ENCODE peak calls at places on chromosome 9, in eight cellular contexts. One of them, this sample, is unnamed.
A peak's percentile ranks its signal among the peaks of the same experiment; 100 is the strongest.

GRCh38 chr9:100324594-100325200 is 28.0 kb downstream of the TEX10 start:
- DNase-seq in body of pancreas: no peak
- DNase-seq in adrenal gland: no peak
- DNase-seq in gastrocnemius medialis: no peak
- DNase-seq in H54: no peak
- DNase-seq in IMR-90: peak; percentile 74
- DNase-seq in A549: peak; percentile 12
- DNase-seq in heart left ventricle: no peak
- DNase-seq in this sample: no peak

GRCh38 chr9:125436613-125437443 is 175.2 kb downstream of the GAPVD1 start:
- DNase-seq in adrenal gland: peak; percentile 20
- DNase-seq in IMR-90: no peak
- DNase-seq in body of pancreas: no peak
- DNase-seq in heart left ventricle: no peak
- DNase-seq in H54: no peak
- DNase-seq in A549: no peak
- DNase-seq in gastrocnemius medialis: no peak
- DNase-seq in this sample: no peak

GRCh38 chr9:9557804-9558334 is 1054.9 kb downstream of the PTPRD start:
- DNase-seq in A549: no peak
- DNase-seq in heart left ventricle: no peak
- DNase-seq in IMR-90: no peak
- DNase-seq in H54: no peak
- DNase-seq in adrenal gland: no peak
- DNase-seq in gastrocnemius medialis: no peak
- DNase-seq in body of pancreas: no peak
- DNase-seq in this sample: no peak

GRCh38 chr9:21919377-21920362 is 74.5 kb downstream of the CDKN2A start:
- DNase-seq in gastrocnemius medialis: no peak
- DNase-seq in adrenal gland: no peak
- DNase-seq in A549: no peak
- DNase-seq in heart left ventricle: no peak
- DNase-seq in H54: no peak
- DNase-seq in body of pancreas: no peak
- DNase-seq in IMR-90: peak; percentile 88
- DNase-seq in this sample: no peak

GRCh38 chr9:98455256-98455956 is 200.0 kb upstream of the TBC1D2 start:
- DNase-seq in gastrocnemius medialis: no peak
- DNase-seq in adrenal gland: no peak
- DNase-seq in A549: no peak
- DNase-seq in IMR-90: no peak
- DNase-seq in body of pancreas: no peak
- DNase-seq in heart left ventricle: no peak
- DNase-seq in H54: no peak
- DNase-seq in this sample: no peak

GRCh38 chr9:94269264-94269663 is 10.2 kb downstream of the ZNF169 start:
- DNase-seq in heart left ventricle: peak; percentile 12
- DNase-seq in IMR-90: no peak
- DNase-seq in adrenal gland: no peak
- DNase-seq in gastrocnemius medialis: no peak
- DNase-seq in A549: no peak
- DNase-seq in body of pancreas: no peak
- DNase-seq in H54: no peak
- DNase-seq in this sample: no peak

GRCh38 chr9:15144567-15145174 is 162.3 kb downstream of the TTC39B start:
- DNase-seq in H54: no peak
- DNase-seq in gastrocnemius medialis: peak; percentile 21
- DNase-seq in adrenal gland: no peak
- DNase-seq in A549: no peak
- DNase-seq in IMR-90: no peak
- DNase-seq in body of pancreas: no peak
- DNase-seq in heart left ventricle: no peak
- DNase-seq in this sample: no peak

GRCh38 chr9:91781116-91781515 is 168.9 kb downstream of the ROR2 start:
- DNase-seq in IMR-90: no peak
- DNase-seq in gastrocnemius medialis: no peak
- DNase-seq in body of pancreas: no peak
- DNase-seq in adrenal gland: no peak
- DNase-seq in heart left ventricle: no peak
- DNase-seq in A549: no peak
- DNase-seq in H54: no peak
- DNase-seq in this sample: no peak

GRCh38 chr9:98037362-98037761 is 19.2 kb upstream of the NANS start:
- DNase-seq in heart left ventricle: peak; percentile 47
- DNase-seq in IMR-90: peak; percentile 35
- DNase-seq in H54: no peak
- DNase-seq in gastrocnemius medialis: peak; percentile 84
- DNase-seq in adrenal gland: no peak
- DNase-seq in body of pancreas: no peak
- DNase-seq in A549: no peak
- DNase-seq in this sample: peak; percentile 46

GRCh38 chr9:111038336-111039202 is at the start of gene LPAR1:
- DNase-seq in IMR-90: peak; percentile 78
- DNase-seq in adrenal gland: peak; percentile 37
- DNase-seq in body of pancreas: peak; percentile 46
- DNase-seq in A549: no peak
- DNase-seq in gastrocnemius medialis: peak; percentile 44
- DNase-seq in H54: peak; percentile 28
- DNase-seq in heart left ventricle: peak; percentile 41
- DNase-seq in this sample: peak; percentile 73

GRCh38 chr9:101030022-101030391 is 1.5 kb downstream of the PLPPR1 start:
- DNase-seq in heart left ventricle: no peak
- DNase-seq in body of pancreas: no peak
- DNase-seq in IMR-90: no peak
- DNase-seq in A549: no peak
- DNase-seq in gastrocnemius medialis: no peak
- DNase-seq in H54: no peak
- DNase-seq in adrenal gland: no peak
- DNase-seq in this sample: no peak

GRCh38 chr9:72476617-72477375 is 44.6 kb upstream of the TMC1 start:
- DNase-seq in H54: peak; percentile 79
- DNase-seq in heart left ventricle: no peak
- DNase-seq in adrenal gland: no peak
- DNase-seq in gastrocnemius medialis: no peak
- DNase-seq in A549: peak; percentile 64
- DNase-seq in body of pancreas: peak; percentile 79
- DNase-seq in IMR-90: peak; percentile 84
- DNase-seq in this sample: peak; percentile 17

GRCh38 chr9:94610181-94610591 is 16.6 kb upstream of the FBP2 start:
- DNase-seq in A549: no peak
- DNase-seq in H54: no peak
- DNase-seq in body of pancreas: no peak
- DNase-seq in heart left ventricle: no peak
- DNase-seq in adrenal gland: no peak
- DNase-seq in gastrocnemius medialis: no peak
- DNase-seq in IMR-90: no peak
- DNase-seq in this sample: no peak

GRCh38 chr9:138010274-138010800 is 132.8 kb downstream of the CACNA1B start:
- DNase-seq in adrenal gland: peak; percentile 9
- DNase-seq in body of pancreas: no peak
- DNase-seq in IMR-90: no peak
- DNase-seq in H54: no peak
- DNase-seq in A549: no peak
- DNase-seq in heart left ventricle: no peak
- DNase-seq in gastrocnemius medialis: no peak
- DNase-seq in this sample: no peak

GRCh38 chr9:130555968-130556367 is 23.4 kb upstream of the FUBP3 start:
- DNase-seq in adrenal gland: no peak
- DNase-seq in body of pancreas: no peak
- DNase-seq in H54: no peak
- DNase-seq in gastrocnemius medialis: no peak
- DNase-seq in A549: no peak
- DNase-seq in IMR-90: no peak
- DNase-seq in heart left ventricle: no peak
- DNase-seq in this sample: no peak

DNA sequence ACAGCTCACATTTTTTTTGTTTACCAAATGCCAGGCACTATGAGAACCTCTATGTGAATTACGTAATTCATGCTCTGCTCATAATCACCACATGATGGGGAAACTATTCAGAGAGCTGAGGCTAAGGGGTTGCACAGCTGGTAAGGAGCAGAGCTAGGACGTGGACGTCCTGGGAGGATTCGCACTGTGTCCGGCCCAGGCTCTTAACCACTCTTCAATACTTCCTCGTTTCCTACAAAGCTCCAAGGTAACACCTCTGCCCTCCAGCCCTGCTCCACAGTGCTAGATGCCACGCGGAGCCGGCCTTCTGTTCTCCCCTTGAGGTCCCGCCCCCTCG is 8.7 kb downstream of the PHF19 start:
- DNase-seq in IMR-90: peak; percentile 59
- DNase-seq in H54: no peak
- DNase-seq in A549: no peak
- DNase-seq in body of pancreas: no peak
- DNase-seq in gastrocnemius medialis: no peak
- DNase-seq in heart left ventricle: no peak
- DNase-seq in adrenal gland: no peak
- DNase-seq in this sample: no peak
- TF ChIP-seq POLR2A in IMR-90: peak; percentile 9
- TF ChIP-seq POLR2A in H54: no peak
- TF ChIP-seq POLR2A in A549: peak; percentile 46
- TF ChIP-seq POLR2A in body of pancreas: peak; percentile 22
- TF ChIP-seq POLR2A in gastrocnemius medialis: peak; percentile 31
- TF ChIP-seq POLR2A in heart left ventricle: no peak
- TF ChIP-seq POLR2A in adrenal gland: peak; percentile 21
- TF ChIP-seq POLR2A in this sample: no peak

DNA sequence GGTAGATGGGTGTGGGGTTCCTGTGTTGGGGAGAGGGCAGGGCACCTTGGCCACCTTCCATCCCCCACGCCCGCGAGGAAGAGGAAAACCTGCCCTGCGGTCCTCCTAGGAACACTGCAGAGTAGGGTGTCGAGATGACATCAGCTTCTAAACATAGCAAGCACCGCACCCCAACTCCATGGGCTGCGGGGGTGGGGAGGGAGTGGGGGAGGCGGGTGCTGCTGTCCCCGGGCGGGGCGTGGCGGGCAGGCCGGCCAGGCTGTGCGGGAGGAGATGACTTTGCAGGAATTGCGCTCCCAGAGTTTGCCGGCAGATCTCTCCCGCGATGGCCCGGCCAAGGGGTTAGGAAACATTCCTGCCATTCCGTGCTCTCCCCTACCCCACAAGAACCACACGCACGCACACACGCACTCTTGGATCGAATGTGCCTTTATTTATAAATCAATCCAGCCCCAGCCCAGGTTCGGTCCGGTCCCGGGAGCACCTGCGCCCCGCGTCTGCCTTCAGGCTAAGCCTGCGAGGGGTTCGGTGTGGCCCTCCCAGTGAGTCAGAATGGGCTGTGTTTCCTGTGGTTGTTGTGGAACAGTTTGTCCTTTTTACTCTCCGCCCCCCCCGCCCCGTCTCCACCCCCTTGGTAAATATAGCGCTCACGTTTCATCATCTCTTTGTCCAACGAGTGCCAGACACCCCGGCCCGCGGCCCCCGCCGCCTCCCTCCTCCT is 5.2 kb upstream of the KLF9 start:
- DNase-seq in H54: peak; percentile 92
- DNase-seq in IMR-90: peak; percentile 96
- DNase-seq in A549: peak; percentile 90
- DNase-seq in gastrocnemius medialis: peak; percentile 98
- DNase-seq in adrenal gland: peak; percentile 98
- DNase-seq in body of pancreas: peak; percentile 97
- DNase-seq in heart left ventricle: peak; percentile 96
- DNase-seq in this sample: peak; percentile 98
- TF ChIP-seq POLR2A in H54: peak; percentile 28
- TF ChIP-seq POLR2A in IMR-90: peak; percentile 95
- TF ChIP-seq POLR2A in A549: peak; percentile 30
- TF ChIP-seq POLR2A in gastrocnemius medialis: no peak
- TF ChIP-seq POLR2A in adrenal gland: peak; percentile 98
- TF ChIP-seq POLR2A in body of pancreas: no peak
- TF ChIP-seq POLR2A in heart left ventricle: peak; percentile 77
- TF ChIP-seq POLR2A in this sample: peak; percentile 89

DNA sequence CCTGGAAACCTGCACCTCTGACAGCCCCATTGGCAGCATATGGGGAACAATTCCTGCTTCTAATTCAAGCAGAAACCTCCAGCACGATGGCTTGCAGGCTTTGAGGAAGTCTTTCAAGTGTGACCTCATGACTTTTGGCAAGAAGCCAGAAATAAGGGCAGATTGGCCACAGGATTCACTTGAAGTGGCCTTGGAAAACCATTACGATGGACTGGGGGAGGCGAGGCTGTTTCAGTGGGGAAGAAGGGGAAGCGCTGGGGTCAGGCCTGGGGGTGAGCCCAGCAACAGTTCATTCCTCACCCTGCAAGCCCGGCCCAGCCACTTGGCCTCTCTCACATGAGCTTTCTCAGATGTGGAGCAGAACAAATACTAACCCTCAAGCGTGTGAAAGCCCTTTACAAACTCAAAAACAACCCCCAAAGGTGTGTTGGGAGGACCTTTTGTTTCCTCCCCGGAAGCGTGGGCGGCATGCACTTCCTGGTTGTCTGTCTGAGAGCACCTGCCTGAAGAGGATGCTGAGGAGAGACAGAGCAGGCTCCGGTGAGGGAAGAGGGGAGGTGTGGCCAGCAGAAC is 26.9 kb upstream of the EEIG1 start:
- DNase-seq in IMR-90: peak; percentile 27
- DNase-seq in adrenal gland: peak; percentile 80
- DNase-seq in body of pancreas: peak; percentile 57
- DNase-seq in A549: no peak
- DNase-seq in heart left ventricle: peak; percentile 66
- DNase-seq in gastrocnemius medialis: peak; percentile 35
- DNase-seq in H54: peak; percentile 61
- DNase-seq in this sample: peak; percentile 88
- TF ChIP-seq POLR2A in IMR-90: no peak
- TF ChIP-seq POLR2A in adrenal gland: no peak
- TF ChIP-seq POLR2A in body of pancreas: no peak
- TF ChIP-seq POLR2A in A549: no peak
- TF ChIP-seq POLR2A in heart left ventricle: no peak
- TF ChIP-seq POLR2A in gastrocnemius medialis: no peak
- TF ChIP-seq POLR2A in H54: no peak
- TF ChIP-seq POLR2A in this sample: no peak

GRCh38 chr9:83964973-83965349 is 15.1 kb downstream of the HNRNPK start:
- DNase-seq in IMR-90: peak; percentile 41
- DNase-seq in adrenal gland: no peak
- DNase-seq in gastrocnemius medialis: no peak
- DNase-seq in A549: no peak
- DNase-seq in body of pancreas: no peak
- DNase-seq in heart left ventricle: no peak
- DNase-seq in H54: no peak
- DNase-seq in this sample: no peak
- TF ChIP-seq POLR2A in IMR-90: no peak
- TF ChIP-seq POLR2A in adrenal gland: no peak
- TF ChIP-seq POLR2A in gastrocnemius medialis: no peak
- TF ChIP-seq POLR2A in A549: no peak
- TF ChIP-seq POLR2A in body of pancreas: no peak
- TF ChIP-seq POLR2A in heart left ventricle: no peak
- TF ChIP-seq POLR2A in H54: no peak
- TF ChIP-seq POLR2A in this sample: no peak